ENCODE peak calls at places on chromosome 1, in five cellular contexts. H, U, M, Y and L are unnamed samples.

GRCh38 chr1:154941332-154941995 is 4.9 kb upstream of the PMVK start:
- DNase-seq in H (no peak), U (no peak), M (no peak), Y (no peak), L (no peak)

GRCh38 chr1:3816331-3817137 is 20.2 kb upstream of the LRRC47 start:
- DNase-seq in H (no peak), U (no peak), M (no peak), Y (no peak), L (no peak)

GRCh38 chr1:114238066-114238465 is 84.4 kb upstream of the SYT6 start:
- DNase-seq in H (no peak), U (no peak), M (no peak), Y (no peak), L (no peak)

GRCh38 chr1:235295902-235296350 is 32.1 kb downstream of the ARID4B start:
- DNase-seq in H (no peak), U (no peak), M (no peak), Y (no peak), L (no peak)

GRCh38 chr1:28887835-28888682 is 26.3 kb upstream of the EPB41 start:
- DNase-seq in H (no peak), U (no peak), M (no peak), Y (no peak), L (no peak)

GRCh38 chr1:114002492-114003290 is 23.4 kb downstream of the OLFML3 start:
- DNase-seq in H (no peak), U (no peak), M (no peak), Y (no peak), L (no peak)

GRCh38 chr1:94036721-94037120 is 84.2 kb downstream of the ABCA4 start:
- DNase-seq in H (no peak), U (no peak), M (no peak), Y (no peak), L (no peak)

GRCh38 chr1:19087017-19087736 is 122.9 kb downstream of the UBR4 start:
- DNase-seq in H (no peak), U (no peak), M (no peak), Y (no peak), L (no peak)

GRCh38 chr1:41562328-41562727 is 77.8 kb upstream of the EDN2 start:
- DNase-seq in H (no peak), U (no peak), M (no peak), Y (no peak), L (no peak)